ENCODE peak calls at places on chromosomes 1 and 21, in five cellular contexts. Y is left lung, L is suprapubic skin, M is kidney, I is fibroblast of lung. H is an unnamed sample.

GRCh38 chr1:61708953-61709907 is 15.7 kb downstream of the TM2D1 start:
- DNase-seq in Y (peak), L (no peak), M (no peak), I (no peak), H (no peak)

GRCh38 chr1:178241057-178241456 is 147.2 kb downstream of the RASAL2 start:
- DNase-seq in Y (no peak), L (no peak), M (no peak), I (peak), H (no peak)

GRCh38 chr1:166121010-166121409 is 45.8 kb downstream of the FAM78B start:
- DNase-seq in Y (no peak), L (no peak), M (no peak), I (no peak), H (no peak)

GRCh38 chr1:24294757-24295371 is 24.3 kb upstream of the GRHL3 start:
- DNase-seq in Y (no peak), L (peak), M (peak), I (peak), H (no peak)

GRCh38 chr1:65581120-65581519 is 160.7 kb downstream of the LEPR start:
- DNase-seq in Y (no peak), L (no peak), M (no peak), I (peak), H (no peak)

GRCh38 chr21:34690041-34690792 is 21.4 kb downstream of the CLIC6 start:
- DNase-seq in Y (no peak), L (no peak), M (no peak), I (no peak), H (no peak)

GRCh38 chr1:203302894-203303293 is 2.4 kb upstream of the BTG2 start:
- DNase-seq in Y (no peak), L (no peak), M (no peak), I (no peak), H (no peak)

GRCh38 chr1:38919075-38919474 is 22.6 kb downstream of the RHBDL2 start:
- DNase-seq in Y (no peak), L (no peak), M (no peak), I (no peak), H (no peak)

GRCh38 chr1:185681034-185681633 is 53.1 kb upstream of the HMCN1 start:
- DNase-seq in Y (no peak), L (no peak), M (no peak), I (peak), H (peak)

GRCh38 chr1:118136511-118136937 is 48.5 kb downstream of the SPAG17 start:
- DNase-seq in Y (no peak), L (no peak), M (no peak), I (peak), H (no peak)

GRCh38 chr1:181551249-181551648 is 67.9 kb downstream of the CACNA1E start:
- DNase-seq in Y (peak), L (no peak), M (no peak), I (peak), H (no peak)

GRCh38 chr1:8396083-8396911 is 78.4 kb downstream of the SLC45A1 start:
- DNase-seq in Y (no peak), L (no peak), M (no peak), I (peak), H (no peak)

GRCh38 chr1:113073457-113073950 is 506 bp downstream of the LRIG2 start:
- DNase-seq in Y (peak), L (no peak), M (no peak), I (peak), H (no peak)

GRCh38 chr1:89908993-89909436 is 85.9 kb upstream of the ZNF326 start:
- DNase-seq in Y (no peak), L (no peak), M (no peak), I (peak), H (no peak)

GRCh38 chr1:207993477-207994445 is 82.8 kb upstream of the CD34 start:
- DNase-seq in Y (no peak), L (no peak), M (no peak), I (peak), H (peak)

GRCh38 chr1:151314137-151314875 is 12.9 kb downstream of the PI4KB start:
- DNase-seq in Y (peak), L (peak), M (peak), I (peak), H (no peak)

GRCh38 chr1:245585252-245585959 is 430.6 kb downstream of the KIF26B start:
- DNase-seq in Y (no peak), L (no peak), M (no peak), I (peak), H (no peak)

GRCh38 chr1:239212841-239213240 is 173.5 kb upstream of the CHRM3 start:
- DNase-seq in Y (no peak), L (no peak), M (no peak), I (no peak), H (no peak)

GRCh38 chr1:65525297-65526048 is 105.0 kb downstream of the LEPR start:
- DNase-seq in Y (no peak), L (no peak), M (peak), I (no peak), H (no peak)

GRCh38 chr1:146039844-146040194 is 18.3 kb upstream of the HJV start:
- DNase-seq in Y (no peak), L (peak), M (no peak), I (no peak), H (no peak)

GRCh38 chr1:208868554-208868953 is 624.4 kb upstream of the PLXNA2 start:
- DNase-seq in Y (no peak), L (no peak), M (no peak), I (no peak), H (no peak)

GRCh38 chr1:168945870-168946269 is 160.6 kb upstream of the ATP1B1 start:
- DNase-seq in Y (peak), L (no peak), M (peak), I (no peak), H (no peak)

GRCh38 chr1:176110203-176110602 is 96.9 kb downstream of the COP1 start:
- DNase-seq in Y (no peak), L (no peak), M (no peak), I (no peak), H (no peak)

GRCh38 chr21:41901099-41901498 is 22.0 kb upstream of the PRDM15 start:
- DNase-seq in Y (no peak), L (no peak), M (no peak), I (peak), H (no peak)

GRCh38 chr1:234955107-234955731 is 173.4 kb downstream of the TOMM20 start:
- DNase-seq in Y (peak), L (peak), M (peak), I (peak), H (peak)

DNA sequence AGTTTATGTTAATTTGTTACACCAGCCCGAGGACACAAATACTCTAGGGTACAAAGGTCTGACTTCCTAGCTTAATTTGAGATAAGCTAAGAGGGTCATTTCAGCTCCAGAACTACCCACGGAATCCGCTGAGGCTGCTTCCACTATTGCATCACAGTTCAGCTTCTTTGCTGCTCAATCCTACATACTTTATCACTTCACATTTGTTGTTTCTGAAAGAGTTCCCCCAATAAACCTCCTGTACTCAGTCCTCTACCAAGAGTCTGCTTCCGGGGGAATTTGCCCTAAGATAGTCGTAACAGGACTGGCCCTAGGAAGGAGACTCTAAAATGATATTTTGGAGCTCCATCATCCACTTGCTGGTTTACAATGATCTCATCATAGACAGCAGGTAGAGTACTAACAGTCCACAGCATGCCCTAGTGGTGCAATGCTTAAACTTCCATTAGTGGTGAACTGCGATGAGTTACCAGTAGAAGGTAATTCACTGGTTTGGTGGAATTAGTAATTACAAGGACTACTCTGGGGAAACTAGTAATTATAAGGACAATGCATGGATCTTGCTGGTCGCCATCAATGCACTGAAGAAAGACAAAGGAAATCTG is 229.3 kb downstream of the USH2A start:
- DNase-seq in Y (no peak), L (no peak), M (no peak), I (no peak), H (no peak)
- H3K27ac ChIP-seq in Y (no peak), L (no peak), M (no peak), I (no peak), H (no peak)

DNA sequence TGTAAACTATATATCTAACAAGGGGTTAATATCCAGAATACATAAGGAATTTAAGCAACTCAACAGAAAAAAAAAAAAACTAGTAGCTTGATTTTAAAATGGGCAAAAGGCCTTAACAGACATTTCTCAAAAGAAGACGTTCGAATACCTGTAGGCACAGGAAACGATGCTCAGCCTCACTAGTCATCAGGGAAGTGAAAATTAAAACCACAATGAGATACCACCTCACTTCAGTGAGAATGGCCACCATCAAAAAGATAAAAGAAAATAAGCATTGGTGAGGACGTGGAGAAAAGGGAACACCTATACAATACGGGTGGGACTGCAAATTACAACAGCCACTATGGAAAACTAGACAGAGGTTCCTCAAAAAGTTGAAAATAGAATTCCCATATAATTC is 37.3 kb downstream of the NPHP4 start:
- DNase-seq in Y (no peak), L (no peak), M (no peak), I (no peak), H (peak)
- H3K27ac ChIP-seq in Y (no peak), L (no peak), M (no peak), I (no peak), H (no peak)

GRCh38 chr1:115179397-115179835 is 90.1 kb upstream of the TSPAN2 start:
- DNase-seq in Y (peak), L (no peak), M (no peak), I (peak), H (no peak)

GRCh38 chr1:115183158-115183557 is 93.9 kb upstream of the TSPAN2 start:
- DNase-seq in Y (no peak), L (no peak), M (no peak), I (no peak), H (no peak)

GRCh38 chr1:115184260-115184950 is 95.1 kb upstream of the TSPAN2 start:
- DNase-seq in Y (no peak), L (no peak), M (no peak), I (no peak), H (no peak)

GRCh38 chr1:115183711-115184259 is 94.5 kb upstream of the TSPAN2 start:
- DNase-seq in Y (no peak), L (no peak), M (no peak), I (peak), H (no peak)

GRCh38 chr1:115182012-115182715 is 92.9 kb upstream of the TSPAN2 start:
- DNase-seq in Y (no peak), L (no peak), M (no peak), I (no peak), H (no peak)
- H3K27ac ChIP-seq in Y (no peak), L (no peak), M (no peak), I (no peak), H (no peak)

GRCh38 chr1:116164890-116165176 is 53.6 kb downstream of the MAB21L3 start:
- DNase-seq in Y (no peak), L (no peak), M (no peak), I (no peak), H (no peak)

GRCh38 chr1:116166655-116167054 is 55.5 kb downstream of the MAB21L3 start:
- DNase-seq in Y (no peak), L (no peak), M (no peak), I (no peak), H (no peak)

GRCh38 chr1:116166011-116166571 is 54.9 kb downstream of the MAB21L3 start:
- DNase-seq in Y (no peak), L (no peak), M (no peak), I (no peak), H (no peak)

GRCh38 chr1:116164056-116164889 is 53.1 kb downstream of the MAB21L3 start:
- DNase-seq in Y (no peak), L (no peak), M (no peak), I (no peak), H (no peak)

GRCh38 chr1:116165572-116165971 is 54.4 kb downstream of the MAB21L3 start:
- DNase-seq in Y (no peak), L (peak), M (no peak), I (no peak), H (no peak)
- H3K27ac ChIP-seq in Y (no peak), L (peak), M (no peak), I (no peak), H (no peak)

H was measured in OCI-LY7.